ENCODE peak calls at places on chromosomes 6 and 20, in ten cellular contexts. V is body of pancreas, Y is AG09309, U is heart right ventricle, H is GM23338, Z is BE2C, C is foreskin fibroblast, S is upper lobe of right lung, G is spleen, Q is AG09319. K is an unnamed sample.

GRCh38 chr20:56781108-56781739 is 152.1 kb downstream of the TFAP2C start:
- DNase-seq in G (peak; percentile 20), Y (no peak), U (no peak), Q (no peak), S (peak; percentile 71), Z (no peak), V (no peak), H (no peak), C (peak; percentile 49), K (no peak)

GRCh38 chr6:102679844-102680243 is 1286.3 kb downstream of the GRIK2 start:
- DNase-seq in H (no peak), C (peak; percentile 9), Z (no peak), Y (no peak), S (no peak), V (no peak), U (no peak), Q (no peak), G (no peak), K (no peak)

GRCh38 chr6:117232191-117232590 is 33.2 kb upstream of the VGLL2 start:
- DNase-seq in Z (no peak), C (no peak), G (no peak), Q (no peak), S (no peak), V (no peak), Y (no peak), U (no peak), H (no peak), K (no peak)

GRCh38 chr6:138263963-138264362 is 45.7 kb upstream of the PBOV1 start:
- DNase-seq in Z (no peak), Y (no peak), U (no peak), Q (no peak), C (no peak), G (no peak), H (no peak), S (no peak), V (no peak), K (no peak)

GRCh38 chr6:34381086-34381485 is 11.4 kb downstream of the NUDT3 start:
- DNase-seq in H (no peak), S (no peak), U (no peak), Q (no peak), G (no peak), V (no peak), Y (no peak), Z (no peak), C (peak; percentile 31), K (no peak)

GRCh38 chr20:50870572-50871161 is 60.6 kb downstream of the ADNP start:
- DNase-seq in U (no peak), C (peak; percentile 50), G (peak; percentile 45), V (no peak), H (peak; percentile 98), Z (no peak), Y (no peak), Q (no peak), S (no peak), K (peak; percentile 68)

GRCh38 chr20:16752901-16753300 is 4.7 kb downstream of the OTOR start:
- DNase-seq in U (no peak), Q (no peak), Y (no peak), H (no peak), S (no peak), C (no peak), G (no peak), V (no peak), Z (no peak), K (no peak)

GRCh38 chr6:38012573-38012972 is 193.0 kb downstream of the ZFAND3 start:
- DNase-seq in C (peak; percentile 69), V (no peak), G (no peak), U (no peak), Z (peak; percentile 58), Q (no peak), Y (peak; percentile 4), H (peak; percentile 50), S (no peak), K (peak; percentile 15)

GRCh38 chr6:26534681-26535465 is 3.3 kb upstream of the HMGN4 start:
- DNase-seq in G (no peak), S (no peak), Z (no peak), C (no peak), Q (no peak), V (peak; percentile 71), H (peak; percentile 39), Y (no peak), U (no peak), K (no peak)

GRCh38 chr20:44395963-44396340 is 40.5 kb downstream of the HNF4A start:
- DNase-seq in Q (no peak), U (no peak), S (no peak), H (no peak), Z (no peak), V (no peak), Y (no peak), C (no peak), G (no peak), K (no peak)

GRCh38 chr6:108650781-108651180 is 90.1 kb downstream of the FOXO3 start:
- DNase-seq in U (no peak), Q (no peak), V (no peak), C (peak; percentile 70), Z (no peak), G (no peak), S (no peak), H (no peak), Y (peak; percentile 50), K (no peak)

GRCh38 chr6:11815231-11815630 is 36.6 kb upstream of the ADTRP start:
- DNase-seq in Z (no peak), U (no peak), S (no peak), Y (no peak), C (peak; percentile 53), V (no peak), G (no peak), Q (no peak), H (no peak), K (no peak)

GRCh38 chr20:53077373-53078205 is 105.4 kb downstream of the TSHZ2 start:
- DNase-seq in Y (no peak), S (no peak), C (no peak), U (no peak), G (no peak), H (no peak), V (peak; percentile 57), Z (no peak), Q (no peak), K (no peak)

GRCh38 chr6:109082178-109082577 is 12.5 kb downstream of the SESN1 start:
- DNase-seq in Z (no peak), Q (no peak), Y (peak; percentile 52), U (no peak), C (peak; percentile 39), V (no peak), H (peak; percentile 57), G (no peak), S (no peak), K (no peak)

GRCh38 chr6:164013480-164014208 is 599.1 kb downstream of the QKI start:
- DNase-seq in S (no peak), Z (no peak), V (no peak), Y (no peak), H (no peak), C (no peak), G (no peak), U (no peak), Q (no peak), K (no peak)

DNA sequence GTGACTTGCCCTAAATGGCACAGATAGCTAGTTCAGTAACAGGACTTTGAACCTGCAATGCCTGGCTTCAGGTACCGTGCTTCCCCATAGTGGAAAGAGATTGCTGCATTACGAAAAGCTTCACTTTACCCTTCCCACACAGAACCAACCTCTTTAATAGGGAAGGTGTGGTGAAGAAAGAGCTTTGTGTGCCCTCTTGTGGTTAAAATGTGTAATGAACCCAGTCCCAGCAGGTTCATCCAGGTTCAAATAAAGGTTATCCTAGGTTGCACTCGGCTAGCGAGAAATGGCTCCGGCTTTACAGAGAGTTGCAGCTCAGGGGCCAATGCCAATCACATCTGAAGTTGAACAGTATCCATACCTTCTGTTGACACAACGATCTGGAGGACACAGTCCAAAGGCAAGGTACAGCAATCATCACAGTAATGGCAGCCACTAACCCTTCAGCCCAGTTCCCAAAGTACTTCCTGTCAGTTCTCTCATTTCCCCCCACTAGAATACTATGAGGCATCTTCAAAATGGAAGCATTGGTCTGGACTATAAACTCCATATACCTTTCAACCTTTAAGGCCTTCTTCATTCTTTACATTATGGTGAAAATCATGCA is 3.0 kb downstream of the DEFB115 start:
- DNase-seq in Y (no peak), H (peak; percentile 64), U (no peak), Q (no peak), Z (no peak), S (no peak), C (no peak), G (no peak), V (no peak), K (no peak)
- TF ChIP-seq CTCF in Y (peak; percentile 26), H (peak; percentile 69), U (peak; percentile 23), Q (no peak), Z (peak; percentile 76), S (peak; percentile 47), C (no peak), G (peak; percentile 14), V (peak; percentile 38), K (peak; percentile 43)

GRCh38 chr6:99369533-99369932 is 20.1 kb upstream of the FAXC start:
- DNase-seq in V (no peak), U (no peak), C (no peak), Y (no peak), H (peak; percentile 68), G (no peak), S (no peak), Q (no peak), Z (no peak), K (no peak)
- TF ChIP-seq CTCF in V (no peak), U (no peak), C (no peak), Y (no peak), H (no peak), G (no peak), S (no peak), Q (no peak), Z (no peak), K (no peak)

GRCh38 chr6:91337967-91338366 is 751.1 kb upstream of the MAP3K7 start:
- DNase-seq in Y (no peak), V (no peak), Q (no peak), H (peak; percentile 33), U (no peak), G (no peak), S (no peak), C (no peak), Z (no peak), K (no peak)
- TF ChIP-seq CTCF in Y (no peak), V (no peak), Q (no peak), H (peak; percentile 68), U (no peak), G (no peak), S (no peak), C (peak; percentile 3), Z (peak; percentile 44), K (peak; percentile 89)

DNA sequence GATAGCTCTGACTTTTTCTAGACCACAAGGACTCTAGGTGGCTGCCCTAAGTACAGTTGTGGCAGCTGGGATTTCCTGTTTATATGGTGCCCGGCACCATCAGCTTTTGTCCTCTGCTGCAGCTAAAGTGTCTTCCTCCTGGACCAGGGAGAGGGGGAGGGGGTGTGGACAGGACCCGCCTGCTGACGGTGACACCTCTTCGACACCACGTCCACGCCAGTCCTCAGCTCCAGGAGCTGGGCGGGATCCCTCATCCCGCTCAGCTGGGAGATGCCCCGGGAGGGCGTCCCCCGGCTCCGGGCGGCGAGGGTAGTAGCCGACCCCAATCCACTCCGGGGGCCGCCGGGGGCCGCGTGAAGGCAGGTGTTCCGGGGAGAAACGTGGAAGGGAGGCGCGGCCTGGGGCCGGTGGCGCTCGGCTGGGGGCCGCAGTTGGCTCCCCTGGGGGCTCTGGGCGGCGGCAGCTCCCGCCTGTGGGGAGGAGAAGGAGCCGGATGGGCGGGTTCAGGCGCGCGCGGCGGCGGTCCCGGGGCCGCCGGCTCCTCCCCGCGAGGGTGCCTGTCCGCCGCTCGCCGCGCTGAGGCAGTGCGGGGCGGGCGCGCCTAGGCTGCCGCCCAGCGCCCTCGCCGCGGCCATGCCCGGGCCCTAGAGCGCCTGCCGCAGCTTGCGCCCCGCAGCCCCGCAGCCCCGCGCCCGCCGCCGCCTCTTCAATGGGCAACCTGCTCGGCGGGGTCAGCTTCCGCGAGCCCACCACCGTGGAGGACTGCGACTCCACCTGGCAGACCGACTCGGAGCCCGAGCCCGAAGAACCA is at the start of gene OGFRL1:
- DNase-seq in S (peak; percentile 91), C (peak; percentile 93), Z (peak; percentile 86), G (peak; percentile 97), H (peak; percentile 72), Q (peak; percentile 35), Y (no peak), V (peak; percentile 81), U (peak; percentile 86), K (peak; percentile 70)
- TF ChIP-seq CTCF in S (no peak), C (no peak), Z (no peak), G (peak; percentile 36), H (no peak), Q (no peak), Y (no peak), V (no peak), U (peak; percentile 26), K (no peak)

K was measured in endothelial cell.